ENCODE peak calls at places on chromosomes 1 and 21, in four cellular contexts. I is HCT116, N is K562, X is HepG2. Q is an unnamed sample.

GRCh38 chr1:155254714-155255242 is 505 bp downstream of the ENTREP3 start:
- DNase-seq in X (no peak), N (no peak), I (no peak), Q (no peak)

GRCh38 chr1:216325946-216326345 is 97.3 kb downstream of the USH2A start:
- DNase-seq in I (no peak), X (no peak), N (no peak), Q (no peak)

GRCh38 chr1:113325039-113325438 is 65.3 kb upstream of the MAGI3 start:
- DNase-seq in X (peak), I (peak), N (no peak), Q (peak)

GRCh38 chr1:204945565-204945977 is 74.9 kb downstream of the NFASC start:
- DNase-seq in X (no peak), I (no peak), N (no peak), Q (no peak)

GRCh38 chr1:230519246-230519645 is 93.1 kb upstream of the PGBD5 start:
- DNase-seq in I (no peak), N (no peak), X (no peak), Q (no peak)

GRCh38 chr1:178119623-178120022 is 25.7 kb downstream of the RASAL2 start:
- DNase-seq in X (no peak), N (no peak), I (peak), Q (no peak)

GRCh38 chr1:43068911-43069310 is 103.2 kb downstream of the EBNA1BP2 start:
- DNase-seq in I (no peak), X (no peak), N (no peak), Q (no peak)

GRCh38 chr1:8182034-8182761 is 135.7 kb upstream of the SLC45A1 start:
- DNase-seq in I (peak), N (no peak), X (peak), Q (peak)

GRCh38 chr1:97160796-97161195 is 439.2 kb downstream of the PTBP2 start:
- DNase-seq in X (no peak), I (no peak), N (no peak), Q (no peak)

GRCh38 chr21:36799869-36800268 is 101.0 kb downstream of the SIM2 start:
- DNase-seq in I (no peak), N (no peak), X (no peak), Q (no peak)
- TF ChIP-seq TCF7L2 in I (no peak), N (no peak), X (no peak), Q (no peak)

GRCh38 chr1:208336136-208336535 is 92.0 kb upstream of the PLXNA2 start:
- DNase-seq in N (no peak), I (no peak), X (no peak), Q (no peak)

GRCh38 chr1:208332036-208332773 is 88.0 kb upstream of the PLXNA2 start:
- DNase-seq in X (no peak), I (no peak), N (no peak), Q (no peak)

GRCh38 chr1:208332774-208333126 is 88.6 kb upstream of the PLXNA2 start:
- DNase-seq in I (no peak), N (no peak), X (no peak), Q (no peak)

GRCh38 chr1:208335386-208335785 is 91.2 kb upstream of the PLXNA2 start:
- DNase-seq in I (no peak), X (no peak), N (no peak), Q (no peak)

DNA sequence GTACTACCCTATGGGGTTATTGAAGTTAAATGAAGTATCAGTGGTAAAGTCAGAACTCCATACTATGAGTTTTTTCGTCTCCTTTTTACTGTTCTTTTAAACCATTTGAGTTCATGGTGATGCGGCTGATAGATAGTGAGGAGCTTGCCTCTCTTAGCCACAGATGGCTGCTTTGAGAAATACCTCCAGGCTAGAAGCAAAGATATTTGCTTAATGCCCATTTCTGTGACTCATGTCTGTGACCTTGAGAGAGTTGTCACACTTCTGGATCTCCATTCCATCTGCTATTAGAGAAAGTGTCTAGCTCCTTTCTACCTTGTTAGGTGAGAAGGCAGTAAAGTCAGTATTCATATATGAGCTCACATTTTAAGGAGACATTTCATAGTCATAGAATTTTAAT is 89.5 kb upstream of the PLXNA2 start:
- DNase-seq in X (no peak), I (no peak), N (no peak), Q (no peak)
- H3K27ac ChIP-seq in X (no peak), I (no peak), N (no peak), Q (no peak)

DNA sequence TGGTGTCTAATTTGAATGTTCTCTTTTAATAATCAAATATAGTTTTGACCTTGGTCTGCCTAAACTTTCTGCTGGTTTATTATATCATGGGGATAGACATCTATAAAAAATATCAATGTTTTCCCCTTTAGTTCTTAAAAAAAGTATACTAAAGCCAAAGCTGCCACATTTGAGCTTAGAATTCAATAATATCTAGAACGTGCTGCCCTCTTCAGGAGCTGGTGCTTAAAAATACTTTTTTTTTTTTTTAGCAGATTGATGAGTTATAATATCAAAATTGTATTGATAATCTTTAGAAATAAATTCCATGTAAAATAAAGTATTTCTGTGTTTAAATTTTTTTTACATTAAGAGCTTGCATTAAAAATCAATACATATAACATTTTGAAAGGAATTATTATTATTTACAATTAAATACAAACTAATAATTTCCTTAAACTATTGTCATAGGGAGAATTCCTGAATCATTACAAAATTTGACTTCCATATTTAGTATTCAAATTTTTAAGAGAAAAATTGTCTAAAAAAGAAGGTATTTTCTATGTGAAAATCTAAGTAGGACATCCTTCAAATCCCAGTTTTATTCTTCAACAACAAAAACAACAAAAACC is 40.1 kb upstream of the ADGRL2 start:
- DNase-seq in N (no peak), X (no peak), I (no peak), Q (no peak)
- TF ChIP-seq TCF7L2 in N (no peak), X (no peak), I (no peak), Q (no peak)

GRCh38 chr1:245542365-245542764 is 387.6 kb downstream of the KIF26B start:
- DNase-seq in X (no peak), N (no peak), I (no peak), Q (no peak)

GRCh38 chr1:245541389-245541788 is 386.6 kb downstream of the KIF26B start:
- DNase-seq in N (no peak), X (no peak), I (no peak), Q (no peak)

GRCh38 chr1:245546875-245547274 is 392.1 kb downstream of the KIF26B start:
- DNase-seq in N (no peak), I (peak), X (no peak), Q (no peak)

GRCh38 chr1:245538671-245539070 is 383.9 kb downstream of the KIF26B start:
- DNase-seq in I (no peak), X (no peak), N (no peak), Q (no peak)

GRCh38 chr1:245544236-245544635 is 389.5 kb downstream of the KIF26B start:
- DNase-seq in N (no peak), X (no peak), I (no peak), Q (no peak)
- H3K27ac ChIP-seq in N (no peak), X (no peak), I (no peak), Q (no peak)

GRCh38 chr21:17441370-17441769 is 71.5 kb upstream of the CXADR start:
- DNase-seq in N (no peak), I (no peak), X (peak), Q (no peak)

GRCh38 chr21:17444828-17445227 is 68.0 kb upstream of the CXADR start:
- DNase-seq in N (no peak), X (no peak), I (no peak), Q (no peak)

GRCh38 chr21:17440955-17441354 is 71.9 kb upstream of the CXADR start:
- DNase-seq in N (no peak), I (no peak), X (no peak), Q (no peak)

GRCh38 chr21:17438642-17439041 is 74.2 kb upstream of the CXADR start:
- DNase-seq in N (no peak), I (no peak), X (peak), Q (no peak)

DNA sequence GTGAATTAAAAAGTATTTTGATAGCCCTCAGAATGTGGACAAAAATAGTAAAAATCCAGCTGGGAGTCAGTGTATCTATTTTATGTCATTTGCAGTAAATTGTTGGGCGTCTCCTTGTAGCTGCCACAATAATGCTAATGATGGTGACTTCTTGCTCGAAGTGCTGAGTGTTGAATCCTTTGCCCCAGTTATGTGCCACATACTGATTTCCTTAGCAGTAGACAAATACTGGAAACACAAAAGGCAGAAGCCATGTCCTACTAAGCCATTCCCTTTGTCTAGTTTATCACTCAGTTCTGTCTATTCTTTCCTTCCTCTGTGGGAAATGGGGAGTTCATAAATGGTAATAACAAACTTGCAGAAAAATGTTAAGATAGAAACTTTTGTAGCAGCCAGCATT is 70.7 kb upstream of the CXADR start:
- DNase-seq in I (no peak), N (no peak), X (no peak), Q (no peak)
- TF ChIP-seq TCF7L2 in I (no peak), N (no peak), X (no peak), Q (no peak)

Q was measured in Panc1.